ENCODE peak calls at places on chromosomes 7 and 10, in seven cellular contexts. O, K, D, X, R, G and J are unnamed samples.

GRCh38 chr7:121428857-121429489 is 32.9 kb upstream of the FAM3C start:
- DNase-seq in X (no peak), K (peak; percentile 16), R (no peak), G (no peak), D (no peak), O (no peak), J (no peak)

GRCh38 chr10:72834183-72834825 is 59.2 kb upstream of the OIT3 start:
- DNase-seq in R (peak; percentile 33), K (peak; percentile 9), X (peak; percentile 41), G (peak; percentile 66), O (peak; percentile 23), D (peak; percentile 9), J (no peak)

GRCh38 chr10:77024456-77024855 is 613.2 kb downstream of the KCNMA1 start:
- DNase-seq in K (no peak), X (no peak), D (no peak), R (no peak), O (no peak), G (no peak), J (no peak)

GRCh38 chr7:92115821-92116220 is 18.5 kb downstream of the CYP51A1 start:
- DNase-seq in X (no peak), O (no peak), G (no peak), K (no peak), D (no peak), R (no peak), J (no peak)

GRCh38 chr10:78300526-78300925 is 266.9 kb downstream of the RPS24 start:
- DNase-seq in K (no peak), O (no peak), R (no peak), X (no peak), G (no peak), D (no peak), J (no peak)

GRCh38 chr7:108358553-108358952 is 97.7 kb downstream of the NRCAM start:
- DNase-seq in D (no peak), G (peak; percentile 49), O (no peak), R (no peak), K (peak; percentile 4), X (no peak), J (no peak)

GRCh38 chr10:97762816-97763215 is 9.0 kb downstream of the SFRP5 start:
- DNase-seq in D (no peak), G (no peak), K (no peak), O (no peak), X (no peak), R (no peak), J (no peak)

GRCh38 chr7:137970263-137970975 is 31.5 kb downstream of the CREB3L2 start:
- DNase-seq in K (no peak), G (peak; percentile 70), R (no peak), O (no peak), X (no peak), D (no peak), J (no peak)